ENCODE peak calls at places on chromosomes 16 and 17, in six cellular contexts. D, W, Z, S, T and M are unnamed samples.
A peak's percentile ranks its signal among the peaks of the same experiment; 100 is the strongest.

GRCh38 chr17:35167666-35168065 is 20.0 kb downstream of the UNC45B start:
- DNase-seq in D (no peak), W (no peak), Z (no peak), S (no peak), T (no peak), M (no peak)

GRCh38 chr16:67968440-67969285 is at the start of gene SLC12A4:
- DNase-seq in D (peak; percentile 89), W (peak; percentile 57), Z (peak; percentile 19), S (peak; percentile 93), T (peak; percentile 86), M (peak; percentile 98)

GRCh38 chr17:72466606-72467005 is 345.8 kb downstream of the SOX9 start:
- DNase-seq in D (no peak), W (no peak), Z (no peak), S (no peak), T (no peak), M (no peak)

GRCh38 chr17:56144205-56144604 is 9.1 kb upstream of the ANKFN1 start:
- DNase-seq in D (no peak), W (no peak), Z (no peak), S (no peak), T (no peak), M (no peak)

GRCh38 chr17:77319211-77320031 is 178.7 kb downstream of the SEC14L1 start:
- DNase-seq in D (peak; percentile 86), W (peak; percentile 78), Z (no peak), S (peak; percentile 76), T (peak; percentile 91), M (peak; percentile 83)

GRCh38 chr17:7263071-7263800 is 958 bp upstream of the CLDN7 start:
- DNase-seq in D (no peak), W (no peak), Z (no peak), S (no peak), T (peak; percentile 82), M (peak; percentile 38)

GRCh38 chr17:13537211-13537610 is 64.5 kb downstream of the HS3ST3A1 start:
- DNase-seq in D (no peak), W (peak; percentile 34), Z (no peak), S (no peak), T (no peak), M (no peak)

GRCh38 chr16:2715519-2715918 is 4.5 kb downstream of the PRSS27 start:
- DNase-seq in D (peak; percentile 32), W (peak; percentile 33), Z (no peak), S (peak; percentile 75), T (peak; percentile 79), M (peak; percentile 83)

GRCh38 chr16:14586637-14587036 is 43.4 kb downstream of the PARN start:
- DNase-seq in D (no peak), W (no peak), Z (no peak), S (no peak), T (no peak), M (no peak)

GRCh38 chr16:1997591-1998359 is 8.0 kb downstream of the SYNGR3 start:
- DNase-seq in D (no peak), W (no peak), Z (no peak), S (no peak), T (no peak), M (no peak)

GRCh38 chr16:84673203-84673535 is 24.9 kb downstream of the KLHL36 start:
- DNase-seq in D (no peak), W (no peak), Z (no peak), S (no peak), T (no peak), M (no peak)

GRCh38 chr17:30203471-30203981 is 32.0 kb downstream of the SLC6A4 start:
- DNase-seq in D (no peak), W (no peak), Z (no peak), S (no peak), T (no peak), M (no peak)

GRCh38 chr17:58330997-58331814 is 2.6 kb upstream of the TSPOAP1 start:
- DNase-seq in D (peak; percentile 74), W (no peak), Z (no peak), S (no peak), T (peak; percentile 77), M (no peak)

GRCh38 chr17:38734235-38734633 is 4.1 kb downstream of the CISD3 start:
- DNase-seq in D (no peak), W (no peak), Z (no peak), S (no peak), T (no peak), M (no peak)

GRCh38 chr17:75152971-75153853 is 1.1 kb downstream of the JPT1 start:
- DNase-seq in D (no peak), W (no peak), Z (no peak), S (no peak), T (no peak), M (peak; percentile 54)

GRCh38 chr16:1125471-1125870 is 27.4 kb upstream of the CACNA1H start:
- DNase-seq in D (no peak), W (peak; percentile 10), Z (no peak), S (no peak), T (no peak), M (no peak)

GRCh38 chr17:45019177-45019711 is 32.2 kb downstream of the DCAKD start:
- DNase-seq in D (peak; percentile 52), W (peak; percentile 41), Z (no peak), S (peak; percentile 67), T (peak; percentile 52), M (peak; percentile 67)

GRCh38 chr17:45016237-45016636 is 35.2 kb downstream of the DCAKD start:
- DNase-seq in D (no peak), W (no peak), Z (no peak), S (no peak), T (no peak), M (no peak)

GRCh38 chr17:45013021-45013997 is 38.1 kb downstream of the DCAKD start:
- DNase-seq in D (no peak), W (peak; percentile 38), Z (no peak), S (peak; percentile 36), T (no peak), M (no peak)

GRCh38 chr17:45018514-45019176 is 32.8 kb downstream of the DCAKD start:
- DNase-seq in D (no peak), W (no peak), Z (no peak), S (peak; percentile 41), T (no peak), M (peak; percentile 54)

DNA sequence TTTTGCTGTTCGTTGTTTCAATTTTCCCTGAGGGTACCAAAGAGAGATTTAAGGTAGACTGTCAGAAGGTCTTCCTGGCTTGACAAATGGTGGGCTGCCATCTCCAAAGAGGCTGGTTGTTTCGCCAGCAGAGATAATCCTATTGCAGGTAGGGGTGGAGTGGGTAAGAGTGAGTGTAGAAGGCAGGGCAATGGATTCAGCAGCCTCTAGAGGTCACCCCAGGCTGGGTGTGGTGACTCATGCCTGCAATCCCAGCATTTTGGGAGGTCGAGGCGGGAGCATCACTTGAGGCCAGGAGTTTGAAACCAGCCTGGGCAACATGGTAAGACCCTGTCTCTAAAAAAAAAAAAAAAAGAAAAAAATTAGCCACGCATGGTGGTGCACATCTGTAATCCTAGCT is 34.6 kb downstream of the DCAKD start:
- DNase-seq in D (no peak), W (no peak), Z (no peak), S (no peak), T (no peak), M (no peak)
- TF ChIP-seq CTCF in D (peak; percentile 32), W (peak; percentile 41), Z (peak; percentile 36), S (no peak), T (no peak), M (no peak)

DNA sequence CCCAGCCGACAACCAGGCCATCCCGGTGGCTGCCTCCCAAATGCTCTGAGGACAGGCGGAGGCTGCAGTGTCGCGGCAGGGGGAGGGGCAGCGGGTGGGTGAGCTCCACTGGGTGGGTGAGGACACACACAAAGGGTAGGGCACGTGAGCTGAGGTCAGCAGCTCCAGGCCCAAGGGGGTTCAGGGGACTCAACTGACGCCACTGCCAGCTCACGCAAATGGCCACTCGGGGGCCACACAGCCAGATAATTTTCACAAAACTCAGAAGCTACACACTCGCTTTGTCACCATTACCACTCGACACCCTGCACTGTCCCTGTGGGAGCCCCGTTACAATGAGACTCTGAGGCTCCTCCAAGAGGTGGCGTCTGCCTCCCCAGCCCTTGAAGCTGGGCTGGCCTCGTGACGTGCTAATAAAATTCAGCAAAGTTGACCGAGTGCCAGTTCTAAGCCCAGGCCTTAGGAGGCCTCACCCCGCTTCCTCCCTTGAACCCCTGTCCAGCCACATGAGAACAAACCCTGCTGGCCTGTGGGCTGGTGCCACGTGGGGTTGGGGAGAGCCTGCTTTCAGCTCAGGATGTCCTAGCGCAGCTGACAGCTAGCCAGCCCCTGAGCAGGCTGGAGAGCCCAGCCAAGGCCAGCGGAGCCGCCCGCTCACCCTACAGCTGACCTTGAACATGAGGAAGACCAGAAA is 56.9 kb downstream of the RMI2 start:
- DNase-seq in D (no peak), W (no peak), Z (no peak), S (peak; percentile 53), T (no peak), M (no peak)
- TF ChIP-seq CTCF in D (no peak), W (no peak), Z (no peak), S (no peak), T (no peak), M (no peak)

GRCh38 chr17:78769200-78769773 is 12.8 kb downstream of the CYTH1 start:
- DNase-seq in D (no peak), W (no peak), Z (no peak), S (no peak), T (no peak), M (no peak)

GRCh38 chr17:78767806-78768205 is 14.3 kb downstream of the CYTH1 start:
- DNase-seq in D (peak; percentile 42), W (no peak), Z (no peak), S (no peak), T (no peak), M (no peak)

GRCh38 chr17:78774456-78774855 is 7.6 kb downstream of the CYTH1 start:
- DNase-seq in D (no peak), W (peak; percentile 17), Z (no peak), S (no peak), T (no peak), M (no peak)

GRCh38 chr17:78774956-78775571 is 7.0 kb downstream of the CYTH1 start:
- DNase-seq in D (peak; percentile 56), W (peak; percentile 34), Z (no peak), S (no peak), T (no peak), M (no peak)

DNA sequence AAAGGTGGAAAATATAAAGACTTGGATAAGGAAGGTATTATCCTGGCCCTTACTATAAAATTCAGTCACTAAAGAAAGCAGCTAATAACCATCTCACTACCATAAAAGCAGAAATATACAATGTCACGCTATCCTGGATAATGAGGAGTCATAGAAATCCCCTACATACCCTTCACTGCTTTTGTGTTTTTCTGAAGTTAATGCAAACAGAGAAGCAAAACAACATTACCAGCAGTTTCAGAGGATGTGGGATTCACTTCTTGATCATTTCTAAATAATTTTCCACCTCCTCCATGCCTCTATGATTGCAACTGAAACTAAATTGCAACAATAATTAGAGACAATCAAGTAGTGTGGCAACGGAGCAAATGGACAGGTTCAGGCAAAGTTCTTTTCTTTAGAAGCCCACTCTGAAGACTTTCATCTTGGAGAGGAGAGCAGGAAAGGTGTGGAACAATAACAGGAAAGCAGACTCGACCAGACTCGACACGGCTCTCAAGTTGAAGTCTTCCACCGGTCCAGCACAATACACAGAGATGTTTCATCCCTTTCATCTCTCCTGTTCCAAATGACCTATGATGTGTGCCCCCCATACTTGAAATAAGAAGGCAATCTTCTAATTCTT is 10.2 kb downstream of the CYTH1 start:
- DNase-seq in D (peak; percentile 67), W (no peak), Z (no peak), S (no peak), T (no peak), M (peak; percentile 47)
- TF ChIP-seq CTCF in D (no peak), W (no peak), Z (no peak), S (no peak), T (no peak), M (no peak)

DNA sequence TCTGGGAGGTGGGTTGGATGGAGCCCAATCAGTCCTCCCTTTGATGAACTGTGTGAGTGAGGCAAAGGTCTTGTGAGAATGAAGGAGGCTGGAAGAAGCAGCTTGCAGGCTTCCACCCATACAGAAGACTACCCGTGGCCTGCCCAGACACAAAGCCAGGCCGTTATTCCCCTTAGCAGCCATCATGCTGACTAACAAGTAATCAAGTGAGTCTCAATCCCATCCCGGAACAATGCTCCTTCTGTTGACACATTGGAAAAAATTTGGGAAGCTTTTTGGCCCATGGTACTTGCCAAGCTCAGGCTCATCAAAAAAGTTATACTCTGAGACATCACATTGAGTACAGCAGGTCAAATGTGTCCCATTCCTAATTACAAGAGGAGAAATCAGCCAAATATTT is 66.2 kb downstream of the LYRM1 start:
- DNase-seq in D (no peak), W (no peak), Z (no peak), S (no peak), T (no peak), M (no peak)
- TF ChIP-seq CTCF in D (no peak), W (no peak), Z (no peak), S (no peak), T (no peak), M (no peak)